ENCODE peak calls at places on chromosomes 2 and 18, in ten cellular contexts. One of them, this sample, is unnamed.

GRCh38 chr2:222933458-222933857 is 72.6 kb downstream of the ACSL3 start:
- DNase-seq in uterus: no peak
- DNase-seq in neuronal stem cell: no peak
- DNase-seq in breast epithelium: no peak
- DNase-seq in heart left ventricle: no peak
- DNase-seq in HL-60: no peak
- DNase-seq in RWPE1: no peak
- DNase-seq in PC-3: no peak
- DNase-seq in A549: no peak
- DNase-seq in endothelial cell of umbilical vein: no peak
- DNase-seq in this sample: no peak

GRCh38 chr2:99278793-99279291 is 22.2 kb downstream of the LYG1 start:
- DNase-seq in uterus: no peak
- DNase-seq in neuronal stem cell: no peak
- DNase-seq in breast epithelium: no peak
- DNase-seq in heart left ventricle: no peak
- DNase-seq in HL-60: no peak
- DNase-seq in RWPE1: peak; percentile 66
- DNase-seq in PC-3: peak; percentile 67
- DNase-seq in A549: peak; percentile 10
- DNase-seq in endothelial cell of umbilical vein: no peak
- DNase-seq in this sample: peak; percentile 50

GRCh38 chr2:102803041-102803896 is 41.4 kb downstream of the TMEM182 start:
- DNase-seq in uterus: no peak
- DNase-seq in neuronal stem cell: no peak
- DNase-seq in breast epithelium: no peak
- DNase-seq in heart left ventricle: no peak
- DNase-seq in HL-60: peak; percentile 44
- DNase-seq in RWPE1: no peak
- DNase-seq in PC-3: no peak
- DNase-seq in A549: no peak
- DNase-seq in endothelial cell of umbilical vein: no peak
- DNase-seq in this sample: peak; percentile 20

GRCh38 chr2:133641497-133641896 is 73.2 kb upstream of the NCKAP5 start:
- DNase-seq in uterus: no peak
- DNase-seq in neuronal stem cell: no peak
- DNase-seq in breast epithelium: peak; percentile 89
- DNase-seq in heart left ventricle: no peak
- DNase-seq in HL-60: no peak
- DNase-seq in RWPE1: peak; percentile 88
- DNase-seq in PC-3: peak; percentile 98
- DNase-seq in A549: peak; percentile 32
- DNase-seq in endothelial cell of umbilical vein: no peak
- DNase-seq in this sample: peak; percentile 98

GRCh38 chr2:25419678-25420242 is 78.0 kb upstream of the DNMT3A start:
- DNase-seq in uterus: no peak
- DNase-seq in neuronal stem cell: no peak
- DNase-seq in breast epithelium: no peak
- DNase-seq in heart left ventricle: no peak
- DNase-seq in HL-60: no peak
- DNase-seq in RWPE1: no peak
- DNase-seq in PC-3: no peak
- DNase-seq in A549: no peak
- DNase-seq in endothelial cell of umbilical vein: no peak
- DNase-seq in this sample: no peak

GRCh38 chr2:37809525-37809924 is 115.6 kb upstream of the RMDN2 start:
- DNase-seq in uterus: peak; percentile 48
- DNase-seq in neuronal stem cell: no peak
- DNase-seq in breast epithelium: no peak
- DNase-seq in heart left ventricle: peak; percentile 36
- DNase-seq in HL-60: no peak
- DNase-seq in RWPE1: no peak
- DNase-seq in PC-3: peak; percentile 79
- DNase-seq in A549: peak; percentile 37
- DNase-seq in endothelial cell of umbilical vein: peak; percentile 77
- DNase-seq in this sample: no peak

GRCh38 chr18:34709631-34710429 is at the start of gene DTNA:
- DNase-seq in uterus: no peak
- DNase-seq in neuronal stem cell: peak; percentile 63
- DNase-seq in breast epithelium: no peak
- DNase-seq in heart left ventricle: no peak
- DNase-seq in HL-60: no peak
- DNase-seq in RWPE1: peak; percentile 4
- DNase-seq in PC-3: peak; percentile 26
- DNase-seq in A549: no peak
- DNase-seq in endothelial cell of umbilical vein: peak; percentile 72
- DNase-seq in this sample: peak; percentile 50

GRCh38 chr18:55878224-55878623 is 290.2 kb upstream of the TCF4 start:
- DNase-seq in uterus: no peak
- DNase-seq in neuronal stem cell: no peak
- DNase-seq in breast epithelium: no peak
- DNase-seq in heart left ventricle: no peak
- DNase-seq in HL-60: peak; percentile 9
- DNase-seq in RWPE1: no peak
- DNase-seq in PC-3: no peak
- DNase-seq in A549: no peak
- DNase-seq in endothelial cell of umbilical vein: no peak
- DNase-seq in this sample: no peak

GRCh38 chr18:57149031-57149430 is 2.1 kb downstream of the BOD1L2 start:
- DNase-seq in uterus: no peak
- DNase-seq in neuronal stem cell: no peak
- DNase-seq in breast epithelium: no peak
- DNase-seq in heart left ventricle: no peak
- DNase-seq in HL-60: no peak
- DNase-seq in RWPE1: no peak
- DNase-seq in PC-3: no peak
- DNase-seq in A549: no peak
- DNase-seq in endothelial cell of umbilical vein: no peak
- DNase-seq in this sample: no peak

GRCh38 chr2:24179683-24180082 is 4.8 kb downstream of the FAM228A start:
- DNase-seq in uterus: no peak
- DNase-seq in neuronal stem cell: no peak
- DNase-seq in breast epithelium: no peak
- DNase-seq in heart left ventricle: no peak
- DNase-seq in HL-60: peak; percentile 65
- DNase-seq in RWPE1: no peak
- DNase-seq in PC-3: no peak
- DNase-seq in A549: no peak
- DNase-seq in endothelial cell of umbilical vein: no peak
- DNase-seq in this sample: no peak

GRCh38 chr2:24169031-24169430 is 5.8 kb upstream of the FAM228A start:
- DNase-seq in uterus: no peak
- DNase-seq in neuronal stem cell: no peak
- DNase-seq in breast epithelium: no peak
- DNase-seq in heart left ventricle: no peak
- DNase-seq in HL-60: no peak
- DNase-seq in RWPE1: no peak
- DNase-seq in PC-3: no peak
- DNase-seq in A549: no peak
- DNase-seq in endothelial cell of umbilical vein: no peak
- DNase-seq in this sample: no peak

GRCh38 chr2:24176326-24176725 is 1.5 kb downstream of the FAM228A start:
- DNase-seq in uterus: no peak
- DNase-seq in neuronal stem cell: no peak
- DNase-seq in breast epithelium: no peak
- DNase-seq in heart left ventricle: no peak
- DNase-seq in HL-60: no peak
- DNase-seq in RWPE1: no peak
- DNase-seq in PC-3: no peak
- DNase-seq in A549: no peak
- DNase-seq in endothelial cell of umbilical vein: no peak
- DNase-seq in this sample: no peak

GRCh38 chr2:24175631-24176030 is 778 bp downstream of the FAM228A start:
- DNase-seq in uterus: no peak
- DNase-seq in neuronal stem cell: no peak
- DNase-seq in breast epithelium: no peak
- DNase-seq in heart left ventricle: no peak
- DNase-seq in HL-60: no peak
- DNase-seq in RWPE1: peak; percentile 26
- DNase-seq in PC-3: no peak
- DNase-seq in A549: no peak
- DNase-seq in endothelial cell of umbilical vein: no peak
- DNase-seq in this sample: no peak

DNA sequence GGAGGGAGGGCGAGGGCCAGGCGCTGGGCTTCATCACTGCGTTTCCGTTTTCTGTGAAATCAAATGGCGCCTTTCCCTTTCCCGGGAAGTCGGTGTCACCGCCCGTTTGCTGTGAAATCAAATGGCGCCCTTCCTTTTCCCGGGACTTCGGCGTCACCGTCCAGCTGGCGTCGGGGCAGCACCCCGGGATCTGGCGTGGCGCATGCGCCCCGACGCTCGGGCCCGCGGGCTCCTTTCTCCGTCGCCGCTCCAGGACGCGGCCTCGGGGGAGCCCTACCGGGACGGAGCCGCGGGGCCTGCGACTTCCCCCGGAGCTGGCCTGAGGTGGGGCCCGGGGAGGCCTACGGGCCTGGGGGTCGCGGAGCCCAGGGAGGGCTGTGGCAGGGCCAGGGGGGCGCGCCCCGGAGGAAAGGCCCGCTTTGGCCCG is at the start of gene FAM228A:
- DNase-seq in uterus: no peak
- DNase-seq in neuronal stem cell: no peak
- DNase-seq in breast epithelium: no peak
- DNase-seq in heart left ventricle: no peak
- DNase-seq in HL-60: no peak
- DNase-seq in RWPE1: no peak
- DNase-seq in PC-3: no peak
- DNase-seq in A549: no peak
- DNase-seq in endothelial cell of umbilical vein: no peak
- DNase-seq in this sample: no peak
- H3K27ac ChIP-seq in uterus: no peak within 1 kb of the TSS
- H3K27ac ChIP-seq in neuronal stem cell: no peak within 1 kb of the TSS
- H3K27ac ChIP-seq in breast epithelium: no peak within 1 kb of the TSS
- H3K27ac ChIP-seq in heart left ventricle: no peak within 1 kb of the TSS
- H3K27ac ChIP-seq in HL-60: no peak within 1 kb of the TSS
- H3K27ac ChIP-seq in RWPE1: no peak within 1 kb of the TSS
- H3K27ac ChIP-seq in PC-3: no peak within 1 kb of the TSS
- H3K27ac ChIP-seq in A549: no peak within 1 kb of the TSS
- H3K27ac ChIP-seq in endothelial cell of umbilical vein: no peak within 1 kb of the TSS
- H3K27ac ChIP-seq in this sample: no peak within 1 kb of the TSS

DNA sequence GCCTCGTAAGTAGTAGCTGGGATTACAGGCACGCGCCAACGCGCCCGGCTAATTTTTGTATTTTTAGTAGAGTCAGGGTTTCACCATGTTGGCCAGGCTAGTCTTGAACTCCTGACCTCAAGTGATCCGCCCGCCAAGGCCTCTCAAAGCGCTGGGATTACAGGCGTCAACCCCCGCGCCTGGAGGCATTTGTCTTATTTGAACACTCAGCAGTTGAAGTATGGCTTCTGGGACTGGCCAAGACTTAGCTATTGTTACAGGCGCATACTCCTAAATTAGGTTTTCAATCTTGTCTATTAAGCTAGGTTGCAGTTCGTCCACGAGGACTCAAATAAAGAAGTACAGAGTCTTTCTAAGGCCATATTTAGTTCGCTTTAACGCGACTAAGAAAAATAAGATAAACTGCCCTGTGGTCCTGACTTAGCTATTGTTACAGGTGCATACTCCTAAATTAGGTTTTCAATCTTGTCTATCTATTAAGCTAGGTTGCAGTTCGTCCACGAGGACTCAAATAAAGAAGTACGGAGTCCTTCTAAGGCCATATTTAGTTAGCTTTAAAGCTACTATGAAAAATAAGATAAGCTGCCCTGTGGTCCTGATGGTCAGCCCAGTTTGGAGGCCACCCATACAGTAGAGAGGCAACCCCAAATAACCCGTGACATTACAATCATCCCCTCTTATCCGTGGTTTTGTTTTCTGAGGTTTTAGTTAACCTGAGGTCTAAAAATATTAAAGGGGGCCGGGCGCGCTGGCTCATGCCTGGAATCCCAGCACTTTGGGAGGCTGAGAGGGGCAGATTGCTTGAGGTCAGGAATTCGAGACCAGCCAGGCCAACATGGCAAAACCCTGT is 20.8 kb upstream of the MTA3 start:
- DNase-seq in uterus: no peak
- DNase-seq in neuronal stem cell: no peak
- DNase-seq in breast epithelium: no peak
- DNase-seq in heart left ventricle: no peak
- DNase-seq in HL-60: no peak
- DNase-seq in RWPE1: no peak
- DNase-seq in PC-3: no peak
- DNase-seq in A549: no peak
- DNase-seq in endothelial cell of umbilical vein: no peak
- DNase-seq in this sample: no peak
- H3K27ac ChIP-seq in uterus: no peak overlapping the region
- H3K27ac ChIP-seq in neuronal stem cell: no peak overlapping the region
- H3K27ac ChIP-seq in breast epithelium: no peak overlapping the region
- H3K27ac ChIP-seq in heart left ventricle: no peak overlapping the region
- H3K27ac ChIP-seq in HL-60: no peak overlapping the region
- H3K27ac ChIP-seq in RWPE1: no peak overlapping the region
- H3K27ac ChIP-seq in PC-3: no peak overlapping the region
- H3K27ac ChIP-seq in A549: no peak overlapping the region
- H3K27ac ChIP-seq in endothelial cell of umbilical vein: no peak overlapping the region
- H3K27ac ChIP-seq in this sample: no peak overlapping the region

GRCh38 chr2:3461781-3462492 is 57.4 kb downstream of the ADI1 start:
- DNase-seq in uterus: peak; percentile 40
- DNase-seq in neuronal stem cell: peak; percentile 48
- DNase-seq in breast epithelium: no peak
- DNase-seq in heart left ventricle: peak; percentile 24
- DNase-seq in HL-60: peak; percentile 39
- DNase-seq in RWPE1: peak; percentile 60
- DNase-seq in PC-3: peak; percentile 81
- DNase-seq in A549: peak; percentile 56
- DNase-seq in endothelial cell of umbilical vein: peak; percentile 58
- DNase-seq in this sample: no peak
- H3K27ac ChIP-seq in uterus: peak overlapping the region; percentile 45
- H3K27ac ChIP-seq in neuronal stem cell: no peak overlapping the region
- H3K27ac ChIP-seq in breast epithelium: peak overlapping the region; percentile 80
- H3K27ac ChIP-seq in heart left ventricle: no peak overlapping the region
- H3K27ac ChIP-seq in HL-60: no peak overlapping the region
- H3K27ac ChIP-seq in RWPE1: peak overlapping the region; percentile 53
- H3K27ac ChIP-seq in PC-3: no peak overlapping the region
- H3K27ac ChIP-seq in A549: no peak overlapping the region
- H3K27ac ChIP-seq in endothelial cell of umbilical vein: no peak overlapping the region
- H3K27ac ChIP-seq in this sample: no peak overlapping the region

GRCh38 chr18:51028201-51028805 is 1.7 kb upstream of the SMAD4 start:
- DNase-seq in uterus: no peak
- DNase-seq in neuronal stem cell: no peak
- DNase-seq in breast epithelium: no peak
- DNase-seq in heart left ventricle: no peak
- DNase-seq in HL-60: peak; percentile 23
- DNase-seq in RWPE1: no peak
- DNase-seq in PC-3: peak; percentile 16
- DNase-seq in A549: peak; percentile 24
- DNase-seq in endothelial cell of umbilical vein: no peak
- DNase-seq in this sample: no peak
- H3K27ac ChIP-seq in uterus: no peak overlapping the region
- H3K27ac ChIP-seq in neuronal stem cell: no peak overlapping the region
- H3K27ac ChIP-seq in breast epithelium: peak overlapping the region; percentile 100
- H3K27ac ChIP-seq in heart left ventricle: no peak overlapping the region
- H3K27ac ChIP-seq in HL-60: no peak overlapping the region
- H3K27ac ChIP-seq in RWPE1: no peak overlapping the region
- H3K27ac ChIP-seq in PC-3: no peak overlapping the region
- H3K27ac ChIP-seq in A549: no peak overlapping the region
- H3K27ac ChIP-seq in endothelial cell of umbilical vein: no peak overlapping the region
- H3K27ac ChIP-seq in this sample: no peak overlapping the region

This sample was measured in epithelial cell of prostate.